ENCODE peak calls at places on chromosome 22, in nine cellular contexts. K is tibial nerve; N is A172; I is HuH-7; M is stimulated activated naive B cell treated with anti-CD40 and anti-IgM and Interleukin-4, amounts not matched to agents 10 μg/mL and 1 μg/mL and 100 μg/mL, for 72 hours; X is IMR-90; V is heart right ventricle; C is caudate nucleus; S is astrocyte of the spinal cord. Y is an unnamed sample.

GRCh38 chr22:29587938-29588699 is 7.2 kb upstream of the NIPSNAP1 start:
- DNase-seq in M (no peak), K (no peak), S (peak), C (no peak), X (peak), V (no peak), I (no peak), N (peak), Y (no peak)

GRCh38 chr22:33481550-33481949 is 423.4 kb upstream of the SYN3 start:
- DNase-seq in C (no peak), K (no peak), X (no peak), M (no peak), N (no peak), I (no peak), V (no peak), S (no peak), Y (no peak)

GRCh38 chr22:28674121-28674563 is 5.5 kb downstream of the TTC28 start:
- DNase-seq in N (peak), I (no peak), C (no peak), K (no peak), V (no peak), S (peak), X (peak), M (peak), Y (peak)

GRCh38 chr22:26559961-26560575 is 29.9 kb downstream of the TPST2 start:
- DNase-seq in I (no peak), C (no peak), V (no peak), M (no peak), K (no peak), X (no peak), S (no peak), N (no peak), Y (no peak)

GRCh38 chr22:50178471-50178864 is 7.2 kb upstream of the TRABD start:
- DNase-seq in X (no peak), M (no peak), C (no peak), V (no peak), N (no peak), S (no peak), I (no peak), K (no peak), Y (no peak)

GRCh38 chr22:40482886-40483285 is 112.5 kb downstream of the SGSM3 start:
- DNase-seq in K (no peak), V (no peak), C (no peak), X (no peak), N (no peak), I (no peak), S (no peak), M (no peak), Y (no peak)

GRCh38 chr22:26646158-26646557 is 11.2 kb upstream of the MIAT start:
- DNase-seq in C (no peak), X (peak), V (no peak), I (no peak), S (no peak), K (no peak), N (no peak), M (no peak), Y (no peak)

GRCh38 chr22:17112491-17113042 is 8.6 kb downstream of the TMEM121B start:
- DNase-seq in K (no peak), C (no peak), N (no peak), S (no peak), X (no peak), M (no peak), V (no peak), I (no peak), Y (no peak)

GRCh38 chr22:19974233-19974861 is 32.7 kb upstream of the TXNRD2 start:
- DNase-seq in X (peak), S (peak), I (peak), N (peak), K (no peak), V (no peak), C (no peak), M (no peak), Y (peak)

GRCh38 chr22:41932353-41932752 is 5.7 kb upstream of the TNFRSF13C start:
- DNase-seq in V (no peak), S (no peak), M (no peak), X (no peak), K (no peak), I (no peak), C (no peak), N (no peak), Y (no peak)

GRCh38 chr22:35549338-35549737 is 8.7 kb downstream of the RASD2 start:
- DNase-seq in K (no peak), X (no peak), C (peak), I (no peak), N (no peak), V (peak), S (no peak), M (no peak), Y (no peak)

GRCh38 chr22:30712094-30712493 is 17.4 kb downstream of the OSBP2 start:
- DNase-seq in C (peak), X (no peak), V (no peak), S (no peak), M (no peak), I (no peak), K (no peak), N (no peak), Y (no peak)

GRCh38 chr22:36160499-36160942 is at the start of gene APOL3:
- DNase-seq in I (no peak), K (peak), M (no peak), N (peak), V (peak), S (peak), C (no peak), X (peak), Y (no peak)

Y was measured in K562.